ENCODE peak calls at places on chromosomes 3 and 15, in five cellular contexts. One of them, this sample, is unnamed.
A peak's percentile ranks its signal among the peaks of the same experiment; 100 is the strongest.

GRCh38 chr15:45439521-45439931 is 61.2 kb upstream of the GATM start:
- DNase-seq in tibial nerve: no peak
- DNase-seq in GM13976: no peak
- DNase-seq in cardiac fibroblast: no peak
- DNase-seq in choroid plexus epithelial cell: no peak
- DNase-seq in this sample: no peak

GRCh38 chr3:70849911-70850699 is 537.7 kb upstream of the MDFIC2 start:
- DNase-seq in cardiac fibroblast: peak; percentile 93
- DNase-seq in choroid plexus epithelial cell: peak; percentile 97
- DNase-seq in GM13976: no peak
- DNase-seq in tibial nerve: peak; percentile 54
- DNase-seq in this sample: no peak

GRCh38 chr15:62068071-62068786 is 1.5 kb downstream of the C2CD4A start:
- DNase-seq in tibial nerve: peak; percentile 16
- DNase-seq in GM13976: peak; percentile 44
- DNase-seq in choroid plexus epithelial cell: no peak
- DNase-seq in cardiac fibroblast: peak; percentile 48
- DNase-seq in this sample: peak; percentile 60

GRCh38 chr15:60511351-60512157 is 32.6 kb upstream of the ICE2 start:
- DNase-seq in tibial nerve: no peak
- DNase-seq in cardiac fibroblast: no peak
- DNase-seq in choroid plexus epithelial cell: peak; percentile 44
- DNase-seq in GM13976: no peak
- DNase-seq in this sample: no peak

GRCh38 chr15:62254137-62254934 is 89.3 kb upstream of the C2CD4B start:
- DNase-seq in cardiac fibroblast: peak; percentile 79
- DNase-seq in tibial nerve: peak; percentile 36
- DNase-seq in choroid plexus epithelial cell: peak; percentile 71
- DNase-seq in GM13976: peak; percentile 55
- DNase-seq in this sample: no peak

GRCh38 chr3:60920519-60920918 is 330.7 kb downstream of the FHIT start:
- DNase-seq in tibial nerve: no peak
- DNase-seq in cardiac fibroblast: no peak
- DNase-seq in choroid plexus epithelial cell: no peak
- DNase-seq in GM13976: no peak
- DNase-seq in this sample: no peak

GRCh38 chr3:106570426-106570825 is 701.6 kb upstream of the CBLB start:
- DNase-seq in tibial nerve: no peak
- DNase-seq in choroid plexus epithelial cell: no peak
- DNase-seq in cardiac fibroblast: no peak
- DNase-seq in GM13976: no peak
- DNase-seq in this sample: no peak

GRCh38 chr3:41426485-41426884 is 227.2 kb downstream of the CTNNB1 start:
- DNase-seq in tibial nerve: no peak
- DNase-seq in GM13976: no peak
- DNase-seq in choroid plexus epithelial cell: no peak
- DNase-seq in cardiac fibroblast: no peak
- DNase-seq in this sample: no peak

GRCh38 chr3:118636841-118637240 is 397.8 kb downstream of the IGSF11 start:
- DNase-seq in cardiac fibroblast: no peak
- DNase-seq in tibial nerve: no peak
- DNase-seq in GM13976: no peak
- DNase-seq in choroid plexus epithelial cell: no peak
- DNase-seq in this sample: no peak

GRCh38 chr3:46829699-46830208 is 33.5 kb downstream of the MYL3 start:
- DNase-seq in cardiac fibroblast: no peak
- DNase-seq in choroid plexus epithelial cell: no peak
- DNase-seq in GM13976: peak; percentile 78
- DNase-seq in tibial nerve: no peak
- DNase-seq in this sample: no peak

GRCh38 chr3:29283297-29283681 is 2.4 kb downstream of the RBMS3 start:
- DNase-seq in tibial nerve: no peak
- DNase-seq in choroid plexus epithelial cell: peak; percentile 44
- DNase-seq in cardiac fibroblast: peak; percentile 41
- DNase-seq in GM13976: no peak
- DNase-seq in this sample: no peak

GRCh38 chr3:186821429-186822367 is 15.4 kb upstream of the RFC4 start:
- DNase-seq in tibial nerve: no peak
- DNase-seq in GM13976: peak; percentile 65
- DNase-seq in cardiac fibroblast: peak; percentile 79
- DNase-seq in choroid plexus epithelial cell: peak; percentile 77
- DNase-seq in this sample: no peak

GRCh38 chr15:75138016-75138999 is 63.4 kb upstream of the C15orf39 start:
- DNase-seq in tibial nerve: no peak
- DNase-seq in choroid plexus epithelial cell: peak; percentile 73
- DNase-seq in GM13976: no peak
- DNase-seq in cardiac fibroblast: peak; percentile 12
- DNase-seq in this sample: no peak

GRCh38 chr3:5071061-5071460 is 51.0 kb upstream of the ARL8B start:
- DNase-seq in choroid plexus epithelial cell: peak; percentile 82
- DNase-seq in cardiac fibroblast: peak; percentile 89
- DNase-seq in tibial nerve: no peak
- DNase-seq in GM13976: no peak
- DNase-seq in this sample: no peak

GRCh38 chr3:23949784-23950183 is 4.7 kb downstream of the NR1D2 start:
- DNase-seq in choroid plexus epithelial cell: no peak
- DNase-seq in tibial nerve: no peak
- DNase-seq in cardiac fibroblast: no peak
- DNase-seq in GM13976: peak; percentile 49
- DNase-seq in this sample: no peak

GRCh38 chr15:53564647-53565046 is 194.8 kb downstream of the WDR72 start:
- DNase-seq in tibial nerve: no peak
- DNase-seq in choroid plexus epithelial cell: no peak
- DNase-seq in cardiac fibroblast: no peak
- DNase-seq in GM13976: no peak
- DNase-seq in this sample: no peak

GRCh38 chr3:111610189-111610588 is 15.0 kb upstream of the ZBED2 start:
- DNase-seq in GM13976: no peak
- DNase-seq in cardiac fibroblast: no peak
- DNase-seq in tibial nerve: no peak
- DNase-seq in choroid plexus epithelial cell: no peak
- DNase-seq in this sample: no peak

GRCh38 chr3:121885386-121885785 is 8.8 kb upstream of the SLC15A2 start:
- DNase-seq in choroid plexus epithelial cell: peak; percentile 21
- DNase-seq in tibial nerve: no peak
- DNase-seq in cardiac fibroblast: peak; percentile 4
- DNase-seq in GM13976: no peak
- DNase-seq in this sample: no peak

GRCh38 chr3:178369006-178369405 is 167.2 kb upstream of the KCNMB2 start:
- DNase-seq in tibial nerve: no peak
- DNase-seq in cardiac fibroblast: no peak
- DNase-seq in choroid plexus epithelial cell: no peak
- DNase-seq in GM13976: no peak
- DNase-seq in this sample: no peak

GRCh38 chr3:119148493-119149180 is 2.7 kb downstream of the TEX55 start:
- DNase-seq in choroid plexus epithelial cell: peak; percentile 39
- DNase-seq in GM13976: no peak
- DNase-seq in tibial nerve: no peak
- DNase-seq in cardiac fibroblast: peak; percentile 10
- DNase-seq in this sample: no peak

GRCh38 chr15:42152921-42153680 is 3.3 kb downstream of the PLA2G4F start:
- DNase-seq in tibial nerve: no peak
- DNase-seq in choroid plexus epithelial cell: no peak
- DNase-seq in GM13976: no peak
- DNase-seq in cardiac fibroblast: no peak
- DNase-seq in this sample: no peak

GRCh38 chr3:197366301-197367044 is 68.1 kb upstream of the DLG1 start:
- DNase-seq in cardiac fibroblast: peak; percentile 37
- DNase-seq in choroid plexus epithelial cell: no peak
- DNase-seq in GM13976: no peak
- DNase-seq in tibial nerve: no peak
- DNase-seq in this sample: no peak

GRCh38 chr3:24272875-24273274 is 221.8 kb downstream of the THRB start:
- DNase-seq in cardiac fibroblast: no peak
- DNase-seq in tibial nerve: no peak
- DNase-seq in choroid plexus epithelial cell: no peak
- DNase-seq in GM13976: no peak
- DNase-seq in this sample: no peak

GRCh38 chr3:82088749-82089148 is 327.3 kb upstream of the GBE1 start:
- DNase-seq in choroid plexus epithelial cell: no peak
- DNase-seq in cardiac fibroblast: no peak
- DNase-seq in GM13976: peak; percentile 23
- DNase-seq in tibial nerve: no peak
- DNase-seq in this sample: no peak

GRCh38 chr3:82085356-82085755 is 323.9 kb upstream of the GBE1 start:
- DNase-seq in choroid plexus epithelial cell: no peak
- DNase-seq in tibial nerve: no peak
- DNase-seq in cardiac fibroblast: peak; percentile 22
- DNase-seq in GM13976: no peak
- DNase-seq in this sample: no peak

GRCh38 chr3:82082796-82083195 is 321.4 kb upstream of the GBE1 start:
- DNase-seq in cardiac fibroblast: no peak
- DNase-seq in tibial nerve: no peak
- DNase-seq in choroid plexus epithelial cell: peak; percentile 65
- DNase-seq in GM13976: no peak
- DNase-seq in this sample: no peak

GRCh38 chr3:82087958-82088357 is 326.5 kb upstream of the GBE1 start:
- DNase-seq in GM13976: no peak
- DNase-seq in choroid plexus epithelial cell: peak; percentile 90
- DNase-seq in cardiac fibroblast: peak; percentile 55
- DNase-seq in tibial nerve: no peak
- DNase-seq in this sample: no peak

GRCh38 chr3:82085811-82086475 is 324.5 kb upstream of the GBE1 start:
- DNase-seq in GM13976: no peak
- DNase-seq in choroid plexus epithelial cell: peak; percentile 52
- DNase-seq in cardiac fibroblast: peak; percentile 14
- DNase-seq in tibial nerve: no peak
- DNase-seq in this sample: no peak
- TF ChIP-seq CTCF in GM13976: no peak
- TF ChIP-seq CTCF in choroid plexus epithelial cell: no peak
- TF ChIP-seq CTCF in cardiac fibroblast: no peak
- TF ChIP-seq CTCF in tibial nerve: no peak
- TF ChIP-seq CTCF in this sample: no peak

DNA sequence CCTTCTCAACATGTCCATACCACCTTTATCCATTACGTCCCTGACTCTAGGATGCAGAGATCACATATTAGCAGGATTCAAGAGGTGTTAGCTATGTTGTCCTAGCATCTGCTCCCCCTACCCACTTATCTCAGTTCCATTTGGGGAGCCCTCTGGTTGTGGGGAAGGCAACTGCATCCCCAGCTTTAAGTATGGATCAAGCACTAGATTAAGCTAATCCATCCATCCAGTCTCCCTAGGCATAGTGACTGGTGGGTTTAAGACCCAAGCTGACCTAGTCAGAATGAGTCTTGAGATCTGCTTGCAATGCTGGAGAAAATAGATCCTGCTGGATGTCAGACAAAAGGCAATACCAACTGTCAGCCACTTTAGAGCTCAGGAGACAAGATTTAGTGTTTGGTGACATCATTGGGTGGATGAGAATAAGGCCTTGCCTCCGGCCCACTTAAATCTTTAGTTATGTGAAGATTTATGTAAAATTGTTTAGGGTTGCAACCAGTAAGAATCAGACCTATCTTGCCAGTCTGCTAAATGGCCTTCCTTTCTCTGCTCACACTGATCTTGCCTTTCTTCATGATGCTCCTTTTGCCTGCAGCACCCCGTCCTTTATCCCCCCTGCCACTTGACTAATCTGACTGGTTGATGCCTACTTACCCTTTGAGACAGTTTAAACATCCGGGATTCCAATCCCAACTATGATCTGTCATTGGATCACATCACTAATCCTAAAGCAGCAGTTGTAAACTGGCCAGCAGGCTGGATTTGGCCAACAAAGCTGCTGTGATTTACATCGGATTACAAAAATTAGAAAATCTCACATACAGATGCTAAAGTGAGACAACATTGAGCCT is 2.1 kb upstream of the ISY1 start:
- DNase-seq in GM13976: no peak
- DNase-seq in choroid plexus epithelial cell: no peak
- DNase-seq in cardiac fibroblast: no peak
- DNase-seq in tibial nerve: no peak
- DNase-seq in this sample: no peak
- TF ChIP-seq CTCF in GM13976: peak; percentile 21
- TF ChIP-seq CTCF in choroid plexus epithelial cell: peak; percentile 44
- TF ChIP-seq CTCF in cardiac fibroblast: peak; percentile 27
- TF ChIP-seq CTCF in tibial nerve: no peak
- TF ChIP-seq CTCF in this sample: no peak

GRCh38 chr15:22831473-22831872 is 7.0 kb upstream of the NIPA2 start:
- DNase-seq in tibial nerve: no peak
- DNase-seq in GM13976: no peak
- DNase-seq in cardiac fibroblast: peak; percentile 13
- DNase-seq in choroid plexus epithelial cell: peak; percentile 79
- DNase-seq in this sample: no peak
- TF ChIP-seq CTCF in tibial nerve: no peak
- TF ChIP-seq CTCF in GM13976: no peak
- TF ChIP-seq CTCF in cardiac fibroblast: no peak
- TF ChIP-seq CTCF in choroid plexus epithelial cell: no peak
- TF ChIP-seq CTCF in this sample: no peak

DNA sequence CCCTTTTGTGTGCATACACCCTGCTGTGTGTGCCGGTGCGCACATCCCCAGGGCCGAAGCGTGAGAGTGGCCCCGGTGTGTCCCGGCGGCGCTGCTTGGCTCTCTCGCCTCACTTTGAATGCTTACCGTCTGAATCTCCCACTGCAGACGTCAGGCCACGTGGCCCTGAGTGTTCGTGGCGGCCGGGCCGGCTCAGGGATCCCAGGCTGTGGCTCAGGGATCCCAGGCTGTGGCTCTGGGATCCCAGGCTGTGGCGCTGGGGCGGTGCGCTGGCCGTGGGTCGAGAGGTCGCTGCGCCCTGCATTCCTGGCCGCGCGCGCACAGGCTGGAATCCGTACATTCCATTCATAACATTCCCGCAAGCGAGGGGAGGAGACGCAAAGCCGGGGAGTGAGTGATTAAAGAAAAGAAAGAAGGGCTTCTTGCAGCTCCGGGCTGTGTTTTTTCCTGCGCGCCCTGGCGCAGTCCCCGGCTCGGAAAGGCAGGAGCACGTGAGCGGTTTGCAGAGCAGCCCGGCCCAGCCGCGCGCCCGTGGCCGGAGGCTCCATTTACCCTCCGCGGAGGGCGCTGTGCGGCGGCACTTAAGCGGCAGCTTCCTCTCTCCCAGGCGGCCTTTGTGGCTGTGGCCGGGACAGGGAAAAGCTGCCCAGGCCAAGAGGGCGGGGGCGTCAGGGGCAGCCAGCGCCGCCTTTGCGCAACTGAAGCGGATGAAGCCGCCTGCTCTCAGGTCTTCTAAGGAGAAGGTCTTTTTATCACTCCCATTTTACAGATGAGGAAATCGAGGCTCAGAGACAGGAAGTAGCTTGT is 87.0 kb upstream of the ALDH1L1 start:
- DNase-seq in choroid plexus epithelial cell: peak; percentile 96
- DNase-seq in cardiac fibroblast: peak; percentile 97
- DNase-seq in GM13976: no peak
- DNase-seq in tibial nerve: peak; percentile 75
- DNase-seq in this sample: no peak
- TF ChIP-seq CTCF in choroid plexus epithelial cell: peak; percentile 38
- TF ChIP-seq CTCF in cardiac fibroblast: peak; percentile 5
- TF ChIP-seq CTCF in GM13976: no peak
- TF ChIP-seq CTCF in tibial nerve: peak; percentile 13
- TF ChIP-seq CTCF in this sample: no peak

This sample was measured in CD14-positive monocyte.